ENCODE peak calls at places on chromosomes 2 and 18, in four cellular contexts. J, O, P and U are unnamed samples.

GRCh38 chr2:86097913-86098312 is 7.8 kb downstream of the POLR1A start:
- DNase-seq in J (no peak), O (no peak), P (no peak), U (no peak)

GRCh38 chr2:146079216-146079615 is 1559.3 kb upstream of the ZEB2 start:
- DNase-seq in J (no peak), O (no peak), P (no peak), U (no peak)

GRCh38 chr2:72949642-72950041 is 32.3 kb downstream of the EMX1 start:
- DNase-seq in J (no peak), O (no peak), P (no peak), U (no peak)

GRCh38 chr2:105796131-105796638 is 51.5 kb downstream of the NCK2 start:
- DNase-seq in J (no peak), O (no peak), P (no peak), U (no peak)

GRCh38 chr2:37350034-37350433 is 5.6 kb downstream of the QPCT start:
- DNase-seq in J (no peak), O (no peak), P (no peak), U (no peak)

GRCh38 chr2:191899442-191899841 is 52.6 kb upstream of the CAVIN2 start:
- DNase-seq in J (peak), O (no peak), P (no peak), U (no peak)

GRCh38 chr2:17822452-17823117 is 6.3 kb downstream of the MSGN1 start:
- DNase-seq in J (no peak), O (no peak), P (peak), U (no peak)

GRCh38 chr2:239376351-239376750 is 24.5 kb downstream of the HDAC4 start:
- DNase-seq in J (no peak), O (no peak), P (no peak), U (no peak)

GRCh38 chr2:177147093-177147694 is 65.4 kb upstream of the HNRNPA3 start:
- DNase-seq in J (peak), O (no peak), P (peak), U (no peak)

GRCh38 chr2:172100080-172101007 is 2.4 kb downstream of the DLX2 start:
- DNase-seq in J (peak), O (no peak), P (peak), U (peak)

GRCh38 chr2:155266579-155266978 is 568.1 kb downstream of the KCNJ3 start:
- DNase-seq in J (no peak), O (no peak), P (no peak), U (no peak)

GRCh38 chr2:37325625-37326071 is 1.0 kb upstream of the PRKD3 start:
- DNase-seq in J (no peak), O (no peak), P (no peak), U (no peak)

GRCh38 chr2:136207030-136207623 is 89.2 kb upstream of the CXCR4 start:
- DNase-seq in J (no peak), O (no peak), P (peak), U (no peak)

GRCh38 chr2:102271844-102272243 is 39.5 kb upstream of the IL1RL1 start:
- DNase-seq in J (no peak), O (no peak), P (no peak), U (no peak)

GRCh38 chr18:71809711-71810110 is 734.4 kb downstream of the CBLN2 start:
- DNase-seq in J (no peak), O (no peak), P (no peak), U (no peak)

GRCh38 chr2:112181571-112182290 is 43.5 kb downstream of the FBLN7 start:
- DNase-seq in J (no peak), O (no peak), P (no peak), U (no peak)

GRCh38 chr2:19349911-19350677 is 8.3 kb downstream of the OSR1 start:
- DNase-seq in J (peak), O (peak), P (peak), U (no peak)

GRCh38 chr2:156343096-156343939 is 10.8 kb upstream of the NR4A2 start:
- DNase-seq in J (no peak), O (no peak), P (no peak), U (no peak)

GRCh38 chr2:82790277-82791021 is 1668.6 kb downstream of the SUCLG1 start:
- DNase-seq in J (peak), O (no peak), P (no peak), U (no peak)

GRCh38 chr2:204072443-204073324 is 136.1 kb downstream of the ICOS start:
- DNase-seq in J (peak), O (no peak), P (peak), U (no peak)

GRCh38 chr2:86790134-86790827 is 432 bp downstream of the CD8A start:
- DNase-seq in J (no peak), O (no peak), P (no peak), U (no peak)

GRCh38 chr2:36168136-36168535 is 187.4 kb upstream of the CRIM1 start:
- DNase-seq in J (no peak), O (no peak), P (no peak), U (no peak)

GRCh38 chr2:30048636-30049175 is 98.1 kb upstream of the YPEL5 start:
- DNase-seq in J (no peak), O (no peak), P (no peak), U (no peak)

GRCh38 chr2:120389036-120389391 is 43.1 kb downstream of the INHBB start:
- DNase-seq in J (no peak), O (no peak), P (no peak), U (no peak)

GRCh38 chr18:29383311-29384273 is 1206.7 kb upstream of the CDH2 start:
- DNase-seq in J (no peak), O (no peak), P (no peak), U (no peak)

GRCh38 chr18:54612237-54612636 is 21.2 kb downstream of the DYNAP start:
- DNase-seq in J (peak), O (no peak), P (no peak), U (no peak)

GRCh38 chr2:7972670-7973069 is 709.2 kb upstream of the ID2 start:
- DNase-seq in J (no peak), O (no peak), P (no peak), U (no peak)

GRCh38 chr18:64332851-64333250 is 184.0 kb upstream of the LINC00305 start:
- DNase-seq in J (no peak), O (no peak), P (no peak), U (no peak)

GRCh38 chr18:22368066-22368465 is 49.6 kb downstream of the CTAGE1 start:
- DNase-seq in J (no peak), O (no peak), P (no peak), U (no peak)

GRCh38 chr2:13091463-13091862 is 374.7 kb downstream of the TRIB2 start:
- DNase-seq in J (no peak), O (no peak), P (no peak), U (no peak)

GRCh38 chr18:998976-999375 is 94.3 kb downstream of the ADCYAP1 start:
- DNase-seq in J (no peak), O (no peak), P (no peak), U (no peak)

GRCh38 chr2:28359222-28360065 is 33.2 kb upstream of the FOSL2 start:
- DNase-seq in J (no peak), O (peak), P (peak), U (no peak)

GRCh38 chr2:203453858-203454451 is 81.1 kb downstream of the RAPH1 start:
- DNase-seq in J (peak), O (no peak), P (peak), U (no peak)

GRCh38 chr2:2455151-2455550 is 124.1 kb upstream of the MYT1L start:
- DNase-seq in J (peak), O (no peak), P (no peak), U (no peak)

GRCh38 chr18:44126598-44126997 is 554.1 kb upstream of the SETBP1 start:
- DNase-seq in J (no peak), O (no peak), P (no peak), U (no peak)

GRCh38 chr2:222364280-222364895 is 60.0 kb upstream of the SGPP2 start:
- DNase-seq in J (peak), O (no peak), P (no peak), U (no peak)

GRCh38 chr2:185385157-185385556 is 353.4 kb upstream of the FSIP2 start:
- DNase-seq in J (no peak), O (no peak), P (no peak), U (no peak)

GRCh38 chr18:79584491-79585394 is 94.9 kb upstream of the CTDP1 start:
- DNase-seq in J (no peak), O (no peak), P (no peak), U (peak)

DNA sequence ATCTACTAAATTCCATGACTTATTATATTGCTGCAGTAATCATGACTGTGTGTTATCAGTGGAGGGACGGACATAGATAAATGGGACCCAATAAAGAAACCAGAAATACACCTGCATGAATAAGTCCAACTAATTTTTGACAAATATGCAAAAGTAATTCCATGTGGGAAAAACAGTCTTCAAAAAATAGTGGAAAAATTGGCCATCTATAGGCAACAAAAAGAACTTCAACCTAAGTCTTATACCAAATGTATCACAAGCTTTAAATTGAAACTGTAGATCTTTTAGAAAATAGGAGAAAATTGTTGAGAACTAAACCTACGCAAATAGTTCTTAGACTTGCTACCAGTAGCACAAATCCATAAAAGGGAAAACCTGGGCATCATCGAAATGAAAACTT is 376.2 kb downstream of the NCKAP5 start:
- DNase-seq in J (peak), O (no peak), P (no peak), U (no peak)
- TF ChIP-seq CTCF in J (no peak), O (no peak), P (no peak), U (peak)

DNA sequence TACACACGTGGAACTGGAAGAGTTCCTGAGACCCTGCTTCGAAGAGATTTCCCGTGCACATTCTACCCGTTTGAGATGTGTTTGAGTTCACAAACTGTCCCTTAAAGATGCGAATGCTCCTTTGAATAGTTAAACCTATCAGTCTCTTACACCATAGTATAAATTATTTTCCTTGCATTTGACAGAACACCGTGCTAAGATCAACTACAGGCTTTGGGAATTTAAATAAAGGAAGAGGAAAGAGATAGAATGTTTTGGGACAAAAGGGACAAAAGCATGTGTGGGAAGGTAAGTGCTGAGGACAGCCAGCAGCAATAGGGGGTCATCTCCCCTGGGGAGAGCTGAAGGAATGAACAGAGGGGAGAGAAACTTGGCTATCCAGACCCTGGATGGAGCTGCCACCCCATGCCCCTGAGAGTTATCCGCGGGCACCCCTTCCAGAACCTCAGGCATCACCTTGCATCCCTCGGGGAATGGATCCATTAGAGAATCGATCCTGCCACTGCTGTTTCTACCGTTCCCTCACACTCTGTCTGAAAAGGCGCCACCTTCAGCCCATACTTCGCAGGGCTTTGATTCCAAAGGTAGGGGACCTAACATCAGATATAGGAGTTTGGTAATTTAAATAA is 890 bp upstream of the ADCY3 start:
- DNase-seq in J (no peak), O (no peak), P (peak), U (no peak)
- TF ChIP-seq CTCF in J (peak), O (no peak), P (peak), U (peak)

GRCh38 chr18:13223341-13224148 is 5.0 kb downstream of the LDLRAD4 start:
- DNase-seq in J (no peak), O (peak), P (no peak), U (no peak)
- TF ChIP-seq CTCF in J (no peak), O (no peak), P (no peak), U (no peak)

GRCh38 chr2:56185582-56186046 is 1.8 kb downstream of the CCDC85A start:
- DNase-seq in J (peak), O (peak), P (no peak), U (no peak)
- TF ChIP-seq CTCF in J (no peak), O (no peak), P (no peak), U (peak)

DNA sequence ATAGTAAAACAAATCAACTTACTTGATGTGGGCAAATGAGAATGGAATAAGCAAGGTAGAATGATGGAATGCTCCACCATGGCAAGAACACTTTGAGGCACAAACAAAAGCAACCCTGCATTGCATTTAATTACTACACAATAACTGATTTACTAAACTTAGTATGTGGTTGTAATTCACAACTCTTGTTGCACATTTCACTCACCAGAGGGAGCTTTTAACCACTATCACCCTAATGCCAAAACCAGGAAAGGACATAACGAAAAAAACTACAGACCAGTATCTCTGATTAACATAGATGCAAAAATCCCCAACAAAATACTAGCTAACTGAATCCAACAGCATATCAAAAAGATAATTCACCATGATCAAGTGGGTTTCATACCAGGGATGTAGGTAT is 659.8 kb downstream of the CPS1 start:
- DNase-seq in J (no peak), O (no peak), P (no peak), U (no peak)
- TF ChIP-seq CTCF in J (no peak), O (no peak), P (no peak), U (peak)

GRCh38 chr2:241736111-241736510 is 1.7 kb downstream of the D2HGDH start:
- DNase-seq in J (no peak), O (no peak), P (no peak), U (no peak)

GRCh38 chr2:241733391-241734207 is 831 bp upstream of the D2HGDH start:
- DNase-seq in J (no peak), O (no peak), P (no peak), U (no peak)

GRCh38 chr2:241730679-241731293 is 3.6 kb upstream of the D2HGDH start:
- DNase-seq in J (no peak), O (no peak), P (no peak), U (no peak)

GRCh38 chr2:241734467-241735208 is at the start of gene D2HGDH:
- DNase-seq in J (peak), O (peak), P (peak), U (peak)

DNA sequence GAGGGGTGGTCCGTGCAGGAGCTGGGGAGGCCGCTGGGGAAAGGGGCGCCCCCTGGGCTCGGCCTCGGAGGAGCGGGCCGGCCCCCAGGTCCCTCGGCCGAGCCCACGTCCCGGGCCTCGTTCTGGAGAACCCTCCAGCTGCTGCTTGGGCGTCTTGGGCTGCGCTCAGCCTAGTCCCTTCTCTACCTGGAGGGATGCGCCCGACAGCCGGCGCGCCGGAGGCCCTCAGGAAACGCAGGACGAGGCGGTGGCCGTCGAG is 293 bp upstream of the D2HGDH start:
- DNase-seq in J (no peak), O (no peak), P (no peak), U (no peak)
- TF ChIP-seq CTCF in J (peak), O (no peak), P (no peak), U (peak)

GRCh38 chr2:56685205-56685604 is 501.4 kb downstream of the CCDC85A start:
- DNase-seq in J (no peak), O (no peak), P (no peak), U (no peak)

GRCh38 chr2:56687169-56687568 is 503.4 kb downstream of the CCDC85A start:
- DNase-seq in J (peak), O (no peak), P (no peak), U (no peak)

GRCh38 chr2:56684371-56684770 is 500.6 kb downstream of the CCDC85A start:
- DNase-seq in J (no peak), O (no peak), P (no peak), U (no peak)

GRCh38 chr2:56688661-56689060 is 504.9 kb downstream of the CCDC85A start:
- DNase-seq in J (no peak), O (no peak), P (no peak), U (no peak)
- TF ChIP-seq CTCF in J (no peak), O (no peak), P (no peak), U (no peak)

DNA sequence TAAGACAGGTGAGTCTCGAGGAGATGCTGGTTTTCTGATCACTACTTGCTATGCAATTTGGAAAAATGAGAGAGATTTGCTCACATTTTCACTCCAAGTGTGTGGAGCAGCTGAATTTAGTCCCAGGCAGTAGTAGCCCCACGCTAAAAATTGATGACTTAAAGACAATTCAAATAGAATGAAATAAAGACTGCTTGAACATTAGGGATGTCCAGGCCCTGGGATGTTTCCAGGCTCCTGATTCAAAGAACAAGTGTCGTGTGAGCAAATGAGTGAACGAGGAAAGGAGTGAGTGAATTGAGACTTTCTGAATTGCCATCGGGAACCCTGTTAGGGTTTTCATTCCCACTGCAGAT is 37.3 kb upstream of the MRPL19 start:
- DNase-seq in J (no peak), O (no peak), P (no peak), U (no peak)
- TF ChIP-seq CTCF in J (no peak), O (no peak), P (no peak), U (peak)